ENCODE peak calls at places on chromosomes 5 and 9, in four cellular contexts. C is naive thymus-derived CD4-positive, alpha-beta T cell; U is endothelial cell of umbilical vein; W is SK-N-SH. I is an unnamed sample.

GRCh38 chr9:114294664-114295063 is 28.2 kb upstream of the ORM1 start:
- DNase-seq in U (no peak), C (no peak), W (no peak), I (no peak)

GRCh38 chr9:114321759-114322158 is 1.1 kb upstream of the ORM1 start:
- DNase-seq in U (no peak), W (no peak), C (no peak), I (no peak)

GRCh38 chr5:163993126-163993525 is 487.7 kb downstream of the MAT2B start:
- DNase-seq in W (no peak), C (no peak), U (no peak), I (no peak)

GRCh38 chr9:114296338-114296737 is 26.6 kb upstream of the ORM1 start:
- DNase-seq in W (no peak), C (no peak), U (no peak), I (no peak)

GRCh38 chr9:91890662-91891061 is 59.4 kb downstream of the ROR2 start:
- DNase-seq in C (no peak), U (no peak), W (no peak), I (no peak)

GRCh38 chr5:104937591-104937990 is 1375.0 kb upstream of the NUDT12 start:
- DNase-seq in C (no peak), U (no peak), W (no peak), I (no peak)

GRCh38 chr9:34158362-34158869 is 20.4 kb upstream of the UBAP1 start:
- DNase-seq in W (no peak), U (no peak), C (no peak), I (peak; percentile 73)

GRCh38 chr5:121218086-121218485 is 633.6 kb upstream of the FTMT start:
- DNase-seq in W (no peak), U (peak; percentile 7), C (no peak), I (no peak)

GRCh38 chr5:135578305-135578684 is 496 bp downstream of the CXCL14 start:
- DNase-seq in C (no peak), U (no peak), W (no peak), I (no peak)

GRCh38 chr9:136738960-136739359 is 3.8 kb downstream of the LCN10 start:
- DNase-seq in W (no peak), C (no peak), U (no peak), I (no peak)

GRCh38 chr9:136739509-136739908 is 3.2 kb downstream of the LCN10 start:
- DNase-seq in C (no peak), W (no peak), U (no peak), I (no peak)

GRCh38 chr9:136740491-136740890 is 2.2 kb downstream of the LCN10 start:
- DNase-seq in U (no peak), C (no peak), W (no peak), I (no peak)

GRCh38 chr9:136740971-136741884 is 1.5 kb downstream of the LCN10 start:
- DNase-seq in U (no peak), W (peak; percentile 68), C (no peak), I (no peak)

GRCh38 chr9:136740069-136740468 is 2.7 kb downstream of the LCN10 start:
- DNase-seq in C (no peak), W (no peak), U (no peak), I (no peak)
- H3K27me3 ChIP-seq in C (no peaks in the 10 kb centered on the region), W (no peaks in the 10 kb centered on the region), U (peaks cover 5% of the 10 kb centered on the region), I (peaks cover 38% of the 10 kb centered on the region)

GRCh38 chr9:121744687-121745395 is 93.4 kb downstream of the DAB2IP start:
- DNase-seq in C (no peak), U (no peak), W (no peak), I (no peak)

GRCh38 chr9:121745396-121745695 is 93.9 kb downstream of the DAB2IP start:
- DNase-seq in U (no peak), C (no peak), W (no peak), I (no peak)

GRCh38 chr9:121744002-121744686 is 92.7 kb downstream of the DAB2IP start:
- DNase-seq in W (peak; percentile 68), U (peak; percentile 57), C (peak; percentile 46), I (no peak)

GRCh38 chr9:121742923-121743322 is 91.5 kb downstream of the DAB2IP start:
- DNase-seq in W (no peak), C (no peak), U (no peak), I (no peak)

DNA sequence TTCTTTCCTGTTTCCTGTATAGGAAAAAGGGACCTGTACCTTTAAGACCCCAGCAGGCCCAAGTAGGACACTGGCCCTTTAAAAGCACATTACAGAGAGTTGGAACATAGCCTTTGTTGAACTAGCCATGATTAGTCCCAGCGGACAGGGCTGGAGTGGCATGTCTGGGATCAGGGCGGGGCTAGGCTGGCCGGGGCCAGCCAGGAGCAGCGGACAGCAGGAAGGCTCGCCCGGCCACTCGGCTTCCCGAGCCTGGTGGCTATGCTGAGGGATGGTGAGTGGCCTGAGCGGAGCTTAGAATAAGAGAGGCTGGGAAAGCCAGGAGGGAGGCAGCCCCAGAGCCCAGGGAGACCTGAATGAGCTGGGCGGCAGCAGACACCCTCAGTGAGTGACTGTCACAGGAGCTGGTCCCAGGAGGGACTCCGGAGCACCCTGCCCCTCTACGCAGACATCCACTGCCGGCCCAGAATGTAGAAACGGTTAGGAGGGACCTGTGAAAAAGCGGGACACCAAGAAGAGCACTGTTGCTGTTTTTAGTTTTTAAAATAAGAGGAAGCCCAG is 92.1 kb downstream of the DAB2IP start:
- DNase-seq in U (peak; percentile 90), C (no peak), W (peak; percentile 94), I (peak; percentile 87)
- H3K4me1 ChIP-seq in U (peaks cover 28% of the 10 kb centered on the region), C (no peaks in the 10 kb centered on the region), W (peaks cover 64% of the 10 kb centered on the region), I (peaks cover 89% of the 10 kb centered on the region)

DNA sequence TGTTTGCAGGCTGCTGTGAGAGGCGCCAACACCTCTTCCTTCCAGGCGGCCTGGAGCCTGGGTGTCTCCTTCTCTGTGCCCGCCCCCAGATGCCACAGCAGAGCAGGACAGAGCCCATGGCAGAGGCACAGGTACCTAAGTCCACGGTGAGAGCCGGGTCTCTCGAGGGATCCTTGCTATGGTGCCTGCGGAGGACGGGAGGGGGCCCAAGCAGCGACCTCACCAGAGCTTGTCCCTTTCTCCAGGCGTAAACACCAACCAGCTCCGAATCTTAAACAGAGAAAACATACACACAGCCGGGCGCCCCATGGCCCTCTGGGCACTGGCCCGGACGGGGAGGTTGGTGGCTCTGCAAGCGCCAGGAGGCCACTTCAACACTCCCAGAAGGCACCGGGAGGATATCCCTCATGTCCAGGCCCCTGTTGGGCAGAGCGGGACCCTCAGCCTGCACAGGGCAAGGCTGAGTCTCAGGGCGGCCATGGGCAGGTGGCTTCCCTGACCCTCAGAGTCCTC is 11.8 kb downstream of the CCDC187 start:
- DNase-seq in W (no peak), U (no peak), C (no peak), I (no peak)
- H3K27me3 ChIP-seq in W (peaks cover 28% of the 10 kb centered on the region), U (no peaks in the 10 kb centered on the region), C (no peaks in the 10 kb centered on the region), I (peaks cover 19% of the 10 kb centered on the region)

DNA sequence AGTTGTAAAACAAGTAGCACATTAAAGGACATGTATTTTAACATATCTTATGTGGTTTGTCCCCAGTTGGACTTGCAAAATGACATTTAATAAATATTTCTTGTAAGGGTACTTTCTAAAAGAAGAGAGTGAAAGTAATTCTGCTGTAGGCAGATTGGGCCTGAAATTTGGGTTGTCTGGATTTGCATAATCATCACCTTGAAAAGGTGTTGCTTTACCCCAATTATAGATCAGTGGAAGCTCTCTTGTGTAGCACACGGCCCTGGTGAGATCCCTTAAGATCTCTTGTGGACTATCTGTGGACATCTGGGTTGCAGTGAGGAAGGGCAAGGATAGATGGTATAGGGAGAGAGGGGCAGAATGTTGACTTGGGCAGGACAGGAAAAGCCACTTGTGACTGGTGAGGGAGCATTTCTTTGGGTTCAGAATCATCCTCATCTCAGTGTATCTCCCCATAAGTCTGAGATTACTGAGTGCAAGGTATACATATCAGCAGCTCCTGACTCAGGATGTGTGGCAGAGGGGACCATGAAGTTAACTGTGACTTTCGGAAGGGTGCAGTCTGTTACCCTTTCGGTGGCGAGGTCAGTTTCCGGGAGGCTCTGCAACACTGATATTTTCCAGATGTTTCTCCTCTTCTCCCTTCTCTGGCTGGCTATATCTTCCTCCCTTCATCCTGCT is 2.0 kb upstream of the TNFAIP8 start:
- DNase-seq in U (no peak), W (no peak), C (no peak), I (no peak)
- H3K4me1 ChIP-seq in U (peaks cover 11% of the 10 kb centered on the region), W (peaks cover 4% of the 10 kb centered on the region), C (peaks cover 86% of the 10 kb centered on the region), I (peaks cover 25% of the 10 kb centered on the region)

I was measured in lower lobe of right lung.